ENCODE peak calls at places on chromosomes 1 and 21, in eight cellular contexts. One of them, this sample, is unnamed.

GRCh38 chr1:153842006-153842471 is 66.8 kb downstream of the SLC27A3 start:
- DNase-seq in Right ventricle myocardium superior: no peak
- DNase-seq in KBM-7: no peak
- DNase-seq in T1000: no peak
- DNase-seq in T-helper 22 cell: no peak
- DNase-seq in retina: no peak
- DNase-seq in HCT116: no peak
- DNase-seq in 8988T: no peak
- DNase-seq in this sample: peak

GRCh38 chr1:25456502-25456901 is 25.8 kb downstream of the MACO1 start:
- DNase-seq in Right ventricle myocardium superior: no peak
- DNase-seq in KBM-7: no peak
- DNase-seq in T1000: no peak
- DNase-seq in T-helper 22 cell: no peak
- DNase-seq in retina: no peak
- DNase-seq in HCT116: no peak
- DNase-seq in 8988T: no peak
- DNase-seq in this sample: no peak

GRCh38 chr21:14403681-14404318 is 20.9 kb upstream of the HSPA13 start:
- DNase-seq in Right ventricle myocardium superior: no peak
- DNase-seq in KBM-7: peak
- DNase-seq in T1000: no peak
- DNase-seq in T-helper 22 cell: no peak
- DNase-seq in retina: no peak
- DNase-seq in HCT116: peak
- DNase-seq in 8988T: no peak
- DNase-seq in this sample: peak

GRCh38 chr1:226125097-226125630 is 61.4 kb downstream of the ACBD3 start:
- DNase-seq in Right ventricle myocardium superior: peak
- DNase-seq in KBM-7: peak
- DNase-seq in T1000: peak
- DNase-seq in T-helper 22 cell: peak
- DNase-seq in retina: peak
- DNase-seq in HCT116: peak
- DNase-seq in 8988T: peak
- DNase-seq in this sample: peak

GRCh38 chr21:34983680-34984086 is 65.4 kb downstream of the RUNX1 start:
- DNase-seq in Right ventricle myocardium superior: no peak
- DNase-seq in KBM-7: peak
- DNase-seq in T1000: peak
- DNase-seq in T-helper 22 cell: peak
- DNase-seq in retina: no peak
- DNase-seq in HCT116: no peak
- DNase-seq in 8988T: no peak
- DNase-seq in this sample: peak

GRCh38 chr1:6601049-6601864 is 1.4 kb downstream of the KLHL21 start:
- DNase-seq in Right ventricle myocardium superior: peak
- DNase-seq in KBM-7: peak
- DNase-seq in T1000: peak
- DNase-seq in T-helper 22 cell: peak
- DNase-seq in retina: peak
- DNase-seq in HCT116: peak
- DNase-seq in 8988T: no peak
- DNase-seq in this sample: peak

GRCh38 chr1:62585481-62586155 is 11.7 kb upstream of the ANGPTL3 start:
- DNase-seq in Right ventricle myocardium superior: no peak
- DNase-seq in KBM-7: no peak
- DNase-seq in T1000: no peak
- DNase-seq in T-helper 22 cell: no peak
- DNase-seq in retina: no peak
- DNase-seq in HCT116: no peak
- DNase-seq in 8988T: no peak
- DNase-seq in this sample: no peak

GRCh38 chr1:49627781-49628180 is 396.0 kb downstream of the AGBL4 start:
- DNase-seq in Right ventricle myocardium superior: no peak
- DNase-seq in KBM-7: no peak
- DNase-seq in T1000: no peak
- DNase-seq in T-helper 22 cell: no peak
- DNase-seq in retina: no peak
- DNase-seq in HCT116: no peak
- DNase-seq in 8988T: no peak
- DNase-seq in this sample: no peak

GRCh38 chr1:3795453-3796214 is 664 bp downstream of the LRRC47 start:
- DNase-seq in Right ventricle myocardium superior: no peak
- DNase-seq in KBM-7: no peak
- DNase-seq in T1000: no peak
- DNase-seq in T-helper 22 cell: no peak
- DNase-seq in retina: no peak
- DNase-seq in HCT116: no peak
- DNase-seq in 8988T: no peak
- DNase-seq in this sample: peak

GRCh38 chr1:168161459-168161858 is 17.3 kb upstream of the TIPRL start:
- DNase-seq in Right ventricle myocardium superior: no peak
- DNase-seq in KBM-7: no peak
- DNase-seq in T1000: no peak
- DNase-seq in T-helper 22 cell: no peak
- DNase-seq in retina: no peak
- DNase-seq in HCT116: no peak
- DNase-seq in 8988T: no peak
- DNase-seq in this sample: no peak

GRCh38 chr1:174800221-174800791 is 199.4 kb upstream of the CACYBP start:
- DNase-seq in Right ventricle myocardium superior: no peak
- DNase-seq in KBM-7: no peak
- DNase-seq in T1000: no peak
- DNase-seq in T-helper 22 cell: no peak
- DNase-seq in retina: peak
- DNase-seq in HCT116: no peak
- DNase-seq in 8988T: no peak
- DNase-seq in this sample: no peak

GRCh38 chr1:203378529-203379271 is 27.8 kb upstream of the FMOD start:
- DNase-seq in Right ventricle myocardium superior: no peak
- DNase-seq in KBM-7: no peak
- DNase-seq in T1000: no peak
- DNase-seq in T-helper 22 cell: no peak
- DNase-seq in retina: no peak
- DNase-seq in HCT116: no peak
- DNase-seq in 8988T: no peak
- DNase-seq in this sample: no peak

GRCh38 chr1:203282720-203283542 is 22.4 kb upstream of the BTG2 start:
- DNase-seq in Right ventricle myocardium superior: no peak
- DNase-seq in KBM-7: no peak
- DNase-seq in T1000: no peak
- DNase-seq in T-helper 22 cell: no peak
- DNase-seq in retina: peak
- DNase-seq in HCT116: no peak
- DNase-seq in 8988T: no peak
- DNase-seq in this sample: no peak

GRCh38 chr1:202034683-202035462 is 24.5 kb downstream of the ELF3 start:
- DNase-seq in Right ventricle myocardium superior: peak
- DNase-seq in KBM-7: no peak
- DNase-seq in T1000: peak
- DNase-seq in T-helper 22 cell: no peak
- DNase-seq in retina: peak
- DNase-seq in HCT116: peak
- DNase-seq in 8988T: no peak
- DNase-seq in this sample: peak

GRCh38 chr1:2926447-2927055 is 94.7 kb upstream of the ACTRT2 start:
- DNase-seq in Right ventricle myocardium superior: no peak
- DNase-seq in KBM-7: no peak
- DNase-seq in T1000: no peak
- DNase-seq in T-helper 22 cell: no peak
- DNase-seq in retina: no peak
- DNase-seq in HCT116: no peak
- DNase-seq in 8988T: no peak
- DNase-seq in this sample: no peak

GRCh38 chr1:172897738-172898137 is 153.0 kb downstream of the TNFSF18 start:
- DNase-seq in Right ventricle myocardium superior: no peak
- DNase-seq in KBM-7: no peak
- DNase-seq in T1000: no peak
- DNase-seq in T-helper 22 cell: no peak
- DNase-seq in retina: no peak
- DNase-seq in HCT116: no peak
- DNase-seq in 8988T: no peak
- DNase-seq in this sample: peak

GRCh38 chr1:30697977-30698376 is 25.4 kb downstream of the MATN1 start:
- DNase-seq in Right ventricle myocardium superior: no peak
- DNase-seq in KBM-7: no peak
- DNase-seq in T1000: no peak
- DNase-seq in T-helper 22 cell: no peak
- DNase-seq in retina: no peak
- DNase-seq in HCT116: no peak
- DNase-seq in 8988T: peak
- DNase-seq in this sample: peak

GRCh38 chr1:92934395-92935378 is 26.6 kb downstream of the DIPK1A start:
- DNase-seq in Right ventricle myocardium superior: peak
- DNase-seq in KBM-7: no peak
- DNase-seq in T1000: peak
- DNase-seq in T-helper 22 cell: no peak
- DNase-seq in retina: no peak
- DNase-seq in HCT116: no peak
- DNase-seq in 8988T: no peak
- DNase-seq in this sample: no peak

GRCh38 chr21:42080788-42081083 is 9.6 kb downstream of the UMODL1 start:
- DNase-seq in Right ventricle myocardium superior: no peak
- DNase-seq in KBM-7: no peak
- DNase-seq in T1000: no peak
- DNase-seq in T-helper 22 cell: no peak
- DNase-seq in retina: no peak
- DNase-seq in HCT116: no peak
- DNase-seq in 8988T: no peak
- DNase-seq in this sample: peak

GRCh38 chr1:22174446-22174845 is 31.5 kb upstream of the WNT4 start:
- DNase-seq in Right ventricle myocardium superior: no peak
- DNase-seq in KBM-7: no peak
- DNase-seq in T1000: no peak
- DNase-seq in T-helper 22 cell: no peak
- DNase-seq in retina: no peak
- DNase-seq in HCT116: peak
- DNase-seq in 8988T: no peak
- DNase-seq in this sample: no peak

GRCh38 chr1:229075217-229075616 is 195.7 kb upstream of the RAB4A start:
- DNase-seq in Right ventricle myocardium superior: no peak
- DNase-seq in KBM-7: no peak
- DNase-seq in T1000: no peak
- DNase-seq in T-helper 22 cell: no peak
- DNase-seq in retina: no peak
- DNase-seq in HCT116: no peak
- DNase-seq in 8988T: no peak
- DNase-seq in this sample: no peak

GRCh38 chr1:173451981-173452380 is 25.2 kb upstream of the PRDX6 start:
- DNase-seq in Right ventricle myocardium superior: no peak
- DNase-seq in KBM-7: no peak
- DNase-seq in T1000: no peak
- DNase-seq in T-helper 22 cell: no peak
- DNase-seq in retina: no peak
- DNase-seq in HCT116: no peak
- DNase-seq in 8988T: no peak
- DNase-seq in this sample: no peak

GRCh38 chr1:150511985-150512660 is 3.4 kb upstream of the FALEC start:
- DNase-seq in Right ventricle myocardium superior: peak
- DNase-seq in KBM-7: no peak
- DNase-seq in T1000: no peak
- DNase-seq in T-helper 22 cell: no peak
- DNase-seq in retina: no peak
- DNase-seq in HCT116: no peak
- DNase-seq in 8988T: no peak
- DNase-seq in this sample: no peak

GRCh38 chr1:83692524-83693336 is 306.2 kb downstream of the TTLL7 start:
- DNase-seq in Right ventricle myocardium superior: no peak
- DNase-seq in KBM-7: no peak
- DNase-seq in T1000: no peak
- DNase-seq in T-helper 22 cell: no peak
- DNase-seq in retina: peak
- DNase-seq in HCT116: no peak
- DNase-seq in 8988T: no peak
- DNase-seq in this sample: peak

GRCh38 chr1:32701421-32701911 is 1.1 kb downstream of the SYNC start:
- DNase-seq in Right ventricle myocardium superior: no peak
- DNase-seq in KBM-7: no peak
- DNase-seq in T1000: no peak
- DNase-seq in T-helper 22 cell: no peak
- DNase-seq in retina: no peak
- DNase-seq in HCT116: no peak
- DNase-seq in 8988T: no peak
- DNase-seq in this sample: no peak